ENCODE peak calls at places on chromosomes 2 and 18, in four cellular contexts. B, W, K and P are unnamed samples.

GRCh38 chr2:117562654-117563053 is 251.8 kb upstream of the DDX18 start:
- DNase-seq in B (no peak), W (no peak), K (no peak), P (no peak)

GRCh38 chr2:24707141-24707540 is 86.0 kb downstream of the PTRHD1 start:
- DNase-seq in B (no peak), W (no peak), K (no peak), P (no peak)

GRCh38 chr2:210162466-210163124 is 8.6 kb downstream of the KANSL1L start:
- DNase-seq in K (no peak), W (no peak), B (no peak), P (no peak)

GRCh38 chr18:76558881-76559667 is 64.0 kb upstream of the ZNF516 start:
- DNase-seq in K (no peak), B (no peak), W (no peak), P (no peak)

GRCh38 chr2:239261796-239262475 is 138.9 kb downstream of the HDAC4 start:
- DNase-seq in K (no peak), W (no peak), B (no peak), P (no peak)

GRCh38 chr2:47724221-47724981 is 58.5 kb upstream of the MSH6 start:
- DNase-seq in K (no peak), B (peak), W (no peak), P (peak)

GRCh38 chr2:239767016-239767905 is 257.9 kb downstream of the NDUFA10 start:
- DNase-seq in B (no peak), W (no peak), K (no peak), P (no peak)

GRCh38 chr2:121818546-121818945 is 63.1 kb downstream of the TSN start:
- DNase-seq in K (no peak), B (no peak), W (no peak), P (no peak)

GRCh38 chr2:207792244-207792785 is 22.6 kb upstream of the FZD5 start:
- DNase-seq in K (peak), W (no peak), B (peak), P (peak)

GRCh38 chr2:133040175-133040574 is 370.2 kb upstream of the LYPD1 start:
- DNase-seq in K (no peak), W (no peak), B (no peak), P (no peak)

GRCh38 chr2:134745023-134745422 is 26.2 kb upstream of the TMEM163 start:
- DNase-seq in K (no peak), W (no peak), B (no peak), P (no peak)

GRCh38 chr2:118847447-118848172 is at the start of gene EN1:
- DNase-seq in W (no peak), B (no peak), K (no peak), P (peak)

GRCh38 chr2:85785027-85785822 is 31.4 kb downstream of the ATOH8 start:
- DNase-seq in K (peak), W (no peak), B (no peak), P (no peak)

GRCh38 chr2:175605989-175606841 is 395.9 kb downstream of the LNPK start:
- DNase-seq in W (no peak), B (no peak), K (no peak), P (no peak)

GRCh38 chr2:64525323-64525625 is 1.1 kb downstream of the AFTPH start:
- DNase-seq in W (no peak), B (peak), K (peak), P (peak)

GRCh38 chr2:38778686-38779082 is 674 bp downstream of the GEMIN6 start:
- DNase-seq in B (no peak), W (no peak), K (no peak), P (no peak)

GRCh38 chr2:10572693-10573092 is 117.1 kb downstream of the NOL10 start:
- DNase-seq in W (no peak), K (no peak), B (no peak), P (no peak)

GRCh38 chr2:231099918-231100317 is 24.9 kb downstream of the HTR2B start:
- DNase-seq in K (no peak), B (peak), W (no peak), P (no peak)

GRCh38 chr18:28041366-28041765 is 135.6 kb downstream of the CDH2 start:
- DNase-seq in K (peak), B (no peak), W (no peak), P (no peak)

GRCh38 chr2:105455488-105455991 is 56.7 kb upstream of the FHL2 start:
- DNase-seq in W (peak), B (no peak), K (peak), P (no peak)

GRCh38 chr2:206443735-206444527 is 599 bp downstream of the ADAM23 start:
- DNase-seq in B (peak), W (no peak), K (peak), P (peak)
- TF ChIP-seq CTCF in B (no peak), W (no peak), K (no peak), P (no peak)

GRCh38 chr2:157793053-157793612 is 83.0 kb downstream of the ACVR1 start:
- DNase-seq in K (no peak), B (no peak), W (no peak), P (no peak)
- TF ChIP-seq CTCF in K (peak), B (no peak), W (no peak), P (no peak)

DNA sequence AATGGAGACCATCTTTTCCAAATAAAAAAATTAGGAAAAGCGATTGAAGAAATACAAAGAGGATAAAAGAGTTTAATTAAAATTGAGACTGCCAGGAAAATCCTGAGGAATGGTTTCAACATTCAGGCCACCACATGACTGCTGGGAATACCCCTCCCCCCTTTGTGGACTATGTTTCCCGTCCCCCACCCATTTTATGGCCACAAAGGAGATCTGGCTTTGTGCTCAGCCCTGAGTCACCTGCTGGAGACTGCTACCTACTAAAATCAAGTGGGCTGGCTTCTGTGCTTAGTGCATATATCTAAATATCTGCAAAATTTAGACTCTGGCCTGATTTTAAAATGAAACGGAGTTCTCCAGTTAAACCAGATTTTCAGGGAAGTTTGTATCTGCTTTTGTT is 10.1 kb downstream of the RND3 start:
- DNase-seq in K (peak), B (no peak), W (no peak), P (no peak)
- TF ChIP-seq CTCF in K (no peak), B (no peak), W (no peak), P (no peak)

DNA sequence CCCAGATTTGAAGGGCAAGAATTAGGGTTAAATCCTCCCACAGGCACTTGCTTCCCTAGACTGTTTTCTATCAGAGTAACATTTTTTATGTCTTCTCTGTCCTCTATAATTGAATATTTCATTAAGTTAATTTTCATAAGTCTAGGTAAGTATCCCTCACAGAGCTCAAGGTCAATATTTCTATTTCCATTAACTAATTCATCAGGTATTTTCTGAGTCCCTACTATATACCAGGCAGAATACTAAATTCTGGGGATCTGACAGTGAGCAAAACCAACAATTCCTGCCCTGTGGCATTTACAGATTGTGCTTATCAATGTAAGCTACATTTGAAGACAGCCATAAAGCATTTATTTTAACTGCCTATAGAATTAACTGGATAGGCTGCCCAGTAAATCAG is 86.4 kb upstream of the RBBP8 start:
- DNase-seq in W (no peak), K (no peak), B (no peak), P (no peak)
- TF ChIP-seq CTCF in W (no peak), K (no peak), B (no peak), P (no peak)

GRCh38 chr2:30710461-30710860 is 96.8 kb downstream of the CAPN13 start:
- DNase-seq in K (no peak), W (no peak), B (no peak), P (no peak)

GRCh38 chr2:30713698-30714097 is 93.5 kb downstream of the CAPN13 start:
- DNase-seq in W (no peak), B (no peak), K (no peak), P (no peak)

GRCh38 chr2:30709516-30709915 is 97.7 kb downstream of the CAPN13 start:
- DNase-seq in B (no peak), K (no peak), W (no peak), P (no peak)

GRCh38 chr2:30710016-30710415 is 97.2 kb downstream of the CAPN13 start:
- DNase-seq in B (no peak), K (no peak), W (no peak), P (no peak)

GRCh38 chr2:30711646-30712085 is 95.6 kb downstream of the CAPN13 start:
- DNase-seq in B (peak), K (peak), W (peak), P (peak)
- TF ChIP-seq CTCF in B (peak), K (peak), W (peak), P (peak)

DNA sequence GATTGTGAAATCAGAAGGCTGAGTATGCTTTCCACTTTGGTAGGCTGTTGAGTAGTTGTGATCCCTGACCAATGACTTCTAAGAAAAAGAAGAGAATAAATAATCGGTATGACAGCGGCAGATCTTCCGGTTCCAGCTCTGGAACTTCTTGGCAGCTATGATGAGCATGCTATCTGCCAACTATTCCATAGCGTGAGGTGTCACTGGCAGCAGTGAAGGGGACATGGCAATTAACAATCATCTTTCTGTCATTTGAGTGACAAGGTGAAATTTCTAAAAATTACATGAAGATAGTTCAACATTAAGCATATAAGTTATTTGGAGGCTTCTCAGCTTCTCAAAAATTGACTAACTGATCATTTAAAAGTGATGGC is 140.1 kb upstream of the NETO1 start:
- DNase-seq in W (no peak), K (no peak), B (no peak), P (no peak)
- TF ChIP-seq CTCF in W (no peak), K (no peak), B (no peak), P (no peak)

DNA sequence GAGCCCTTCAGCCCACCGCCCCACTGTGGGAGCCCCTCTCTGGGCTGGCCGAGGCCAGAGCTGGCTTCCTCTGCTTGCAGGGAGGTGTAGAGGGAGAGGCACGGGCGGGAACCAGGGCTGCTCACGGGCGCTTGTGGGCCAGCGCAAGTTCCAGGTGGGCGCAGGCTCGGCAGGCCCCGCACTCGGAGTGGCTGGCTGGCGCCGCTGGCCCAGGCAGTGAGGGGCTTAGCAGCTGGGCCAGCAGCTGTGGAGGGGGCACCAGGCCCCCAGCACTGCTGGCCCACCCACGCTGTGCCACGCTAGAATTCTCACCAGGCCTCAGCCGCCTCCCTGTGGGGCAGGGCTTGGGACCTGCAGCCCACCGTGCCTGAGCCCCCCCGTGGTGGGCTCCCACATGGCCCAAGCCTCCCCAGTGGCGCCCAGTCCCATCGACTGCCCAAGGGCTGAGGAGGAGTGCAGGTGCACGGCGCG is 45.2 kb downstream of the SLC5A7 start:
- DNase-seq in B (no peak), K (no peak), W (no peak), P (no peak)
- TF ChIP-seq CTCF in B (no peak), K (no peak), W (no peak), P (no peak)

GRCh38 chr18:60069145-60069544 is 169.3 kb downstream of the PMAIP1 start:
- DNase-seq in K (no peak), W (no peak), B (no peak), P (no peak)
- TF ChIP-seq CTCF in K (peak), W (no peak), B (no peak), P (no peak)

GRCh38 chr18:22169889-22170420 is 566 bp downstream of the GATA6 start:
- DNase-seq in W (no peak), B (peak), K (peak), P (peak)

GRCh38 chr18:22167471-22168151 is 1.8 kb upstream of the GATA6 start:
- DNase-seq in K (no peak), B (no peak), W (no peak), P (no peak)

GRCh38 chr18:22169011-22169888 is at the start of gene GATA6:
- DNase-seq in K (peak), B (peak), W (peak), P (peak)

GRCh38 chr18:22167091-22167470 is 2.3 kb upstream of the GATA6 start:
- DNase-seq in W (no peak), K (no peak), B (no peak), P (no peak)

GRCh38 chr18:22168360-22168921 is 948 bp upstream of the GATA6 start:
- DNase-seq in W (no peak), B (no peak), K (no peak), P (peak)
- TF ChIP-seq CTCF in W (no peak), B (no peak), K (peak), P (no peak)

DNA sequence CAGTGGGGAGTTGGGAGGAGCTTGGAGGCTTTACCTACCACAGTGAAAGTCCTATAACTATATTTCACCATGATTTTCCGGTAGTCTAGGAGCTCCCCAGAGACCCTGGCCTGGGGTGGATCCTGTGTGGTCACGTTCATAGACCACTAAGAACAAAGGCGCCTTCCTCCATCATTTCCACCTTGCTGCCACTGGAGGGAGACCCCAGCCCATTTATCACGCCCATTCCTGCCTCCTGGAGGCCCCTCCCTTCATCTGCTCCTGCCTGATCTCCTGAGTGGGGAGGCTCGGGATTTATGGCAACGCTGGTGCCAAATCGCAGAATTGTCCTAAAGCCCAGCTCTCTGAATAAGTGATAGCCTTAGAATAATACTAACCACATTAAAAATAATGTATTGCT is 507.6 kb upstream of the SPHKAP start:
- DNase-seq in K (peak), B (no peak), W (no peak), P (no peak)
- TF ChIP-seq CTCF in K (peak), B (no peak), W (no peak), P (peak)